ENCODE peak calls at places on chromosomes 3 and 15, in seven cellular contexts. One of them, this sample, is unnamed.

GRCh38 chr3:49740427-49740826 is 16.7 kb upstream of the GMPPB start:
- DNase-seq in mesendoderm: no peak
- DNase-seq in neuronal stem cell: no peak
- DNase-seq in IMR-90: no peak
- DNase-seq in trophoblast cell: no peak
- DNase-seq in H1: no peak
- DNase-seq in mesenchymal stem cell: no peak
- DNase-seq in this sample: no peak

GRCh38 chr3:62242846-62243245 is 130.5 kb downstream of the FEZF2 start:
- DNase-seq in mesendoderm: no peak
- DNase-seq in neuronal stem cell: peak
- DNase-seq in IMR-90: no peak
- DNase-seq in trophoblast cell: no peak
- DNase-seq in H1: no peak
- DNase-seq in mesenchymal stem cell: no peak
- DNase-seq in this sample: peak

GRCh38 chr15:68819451-68820204 is 1.1 kb downstream of the ANP32A start:
- DNase-seq in mesendoderm: peak
- DNase-seq in neuronal stem cell: peak
- DNase-seq in IMR-90: peak
- DNase-seq in trophoblast cell: peak
- DNase-seq in H1: no peak
- DNase-seq in mesenchymal stem cell: peak
- DNase-seq in this sample: peak

GRCh38 chr3:24683090-24683489 is 188.4 kb upstream of the THRB start:
- DNase-seq in mesendoderm: no peak
- DNase-seq in neuronal stem cell: no peak
- DNase-seq in IMR-90: peak
- DNase-seq in trophoblast cell: peak
- DNase-seq in H1: no peak
- DNase-seq in mesenchymal stem cell: peak
- DNase-seq in this sample: no peak

GRCh38 chr3:127033786-127034185 is 50.9 kb downstream of the PLXNA1 start:
- DNase-seq in mesendoderm: no peak
- DNase-seq in neuronal stem cell: no peak
- DNase-seq in IMR-90: no peak
- DNase-seq in trophoblast cell: no peak
- DNase-seq in H1: no peak
- DNase-seq in mesenchymal stem cell: no peak
- DNase-seq in this sample: no peak

GRCh38 chr3:145767909-145768308 is 393.1 kb downstream of the PLOD2 start:
- DNase-seq in mesendoderm: no peak
- DNase-seq in neuronal stem cell: no peak
- DNase-seq in IMR-90: no peak
- DNase-seq in trophoblast cell: no peak
- DNase-seq in H1: no peak
- DNase-seq in mesenchymal stem cell: peak
- DNase-seq in this sample: no peak

GRCh38 chr15:67825880-67826716 is 789 bp downstream of the SKOR1 start:
- DNase-seq in mesendoderm: no peak
- DNase-seq in neuronal stem cell: no peak
- DNase-seq in IMR-90: no peak
- DNase-seq in trophoblast cell: no peak
- DNase-seq in H1: no peak
- DNase-seq in mesenchymal stem cell: no peak
- DNase-seq in this sample: peak

GRCh38 chr3:143643905-143644304 is 204.4 kb downstream of the SLC9A9 start:
- DNase-seq in mesendoderm: no peak
- DNase-seq in neuronal stem cell: no peak
- DNase-seq in IMR-90: no peak
- DNase-seq in trophoblast cell: no peak
- DNase-seq in H1: no peak
- DNase-seq in mesenchymal stem cell: no peak
- DNase-seq in this sample: no peak

DNA sequence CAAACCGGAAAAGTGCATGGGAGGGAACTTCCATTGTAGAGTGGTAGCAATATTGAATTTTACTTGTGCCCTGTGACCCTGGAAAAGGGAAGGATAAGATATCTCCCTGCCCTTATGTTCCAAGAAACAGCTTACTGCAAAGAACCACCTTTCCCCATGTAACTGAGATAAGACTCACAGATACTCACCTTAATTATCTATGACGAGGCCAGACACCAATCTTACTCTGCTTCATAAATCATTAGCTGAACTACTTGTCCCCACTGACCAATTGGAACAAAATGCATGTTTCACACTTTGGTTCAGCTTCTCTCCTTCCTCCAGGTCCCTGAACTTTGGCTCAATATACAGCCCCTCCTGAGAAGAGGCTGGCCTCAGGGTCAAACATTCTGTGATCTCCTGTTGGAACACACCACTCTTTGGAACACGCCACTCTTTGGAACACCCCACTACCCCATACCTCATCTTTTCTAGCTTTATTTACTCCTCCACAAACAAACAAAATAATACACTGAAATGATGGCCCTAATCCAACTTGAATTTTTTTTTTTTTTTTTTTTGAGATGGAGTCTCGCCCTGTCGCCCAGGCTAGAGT is 6.9 kb upstream of the TOPAZ1 start:
- DNase-seq in mesendoderm: no peak
- DNase-seq in neuronal stem cell: no peak
- DNase-seq in IMR-90: no peak
- DNase-seq in trophoblast cell: no peak
- DNase-seq in H1: no peak
- DNase-seq in mesenchymal stem cell: no peak
- DNase-seq in this sample: no peak
- H2BK5ac ChIP-seq in mesendoderm: no peak
- H2BK5ac ChIP-seq in neuronal stem cell: no peak
- H2BK5ac ChIP-seq in IMR-90: no peak
- H2BK5ac ChIP-seq in trophoblast cell: no peak
- H2BK5ac ChIP-seq in H1: no peak
- H2BK5ac ChIP-seq in mesenchymal stem cell: no peak
- H2BK5ac ChIP-seq in this sample: no peak

GRCh38 chr3:48258530-48258929 is 17.6 kb downstream of the ZNF589 start:
- DNase-seq in mesendoderm: no peak
- DNase-seq in neuronal stem cell: no peak
- DNase-seq in IMR-90: no peak
- DNase-seq in trophoblast cell: no peak
- DNase-seq in H1: no peak
- DNase-seq in mesenchymal stem cell: no peak
- DNase-seq in this sample: no peak
- H2BK5ac ChIP-seq in mesendoderm: no peak
- H2BK5ac ChIP-seq in neuronal stem cell: no peak
- H2BK5ac ChIP-seq in IMR-90: no peak
- H2BK5ac ChIP-seq in trophoblast cell: no peak
- H2BK5ac ChIP-seq in H1: no peak
- H2BK5ac ChIP-seq in mesenchymal stem cell: no peak
- H2BK5ac ChIP-seq in this sample: no peak

DNA sequence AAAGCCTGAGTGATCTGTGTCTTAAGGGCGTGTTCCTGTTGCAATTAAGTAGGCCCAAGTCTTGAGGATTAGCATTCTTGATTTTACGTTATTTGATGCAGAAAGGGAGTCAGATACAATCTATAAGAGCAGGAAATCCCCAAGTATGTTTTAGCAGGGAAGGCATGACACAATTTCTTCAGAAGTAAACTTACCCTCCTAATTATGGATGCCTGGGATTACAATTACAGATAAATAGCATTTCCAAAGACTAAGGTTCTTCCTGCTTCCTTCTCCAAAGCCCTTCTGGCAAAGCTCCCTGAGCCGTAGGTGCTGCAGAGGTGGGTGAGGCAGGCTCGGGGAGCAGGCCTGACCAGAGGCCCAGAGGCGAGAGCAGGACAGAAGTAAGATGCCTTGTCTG is 34.9 kb upstream of the ST6GAL1 start:
- DNase-seq in mesendoderm: no peak
- DNase-seq in neuronal stem cell: no peak
- DNase-seq in IMR-90: no peak
- DNase-seq in trophoblast cell: no peak
- DNase-seq in H1: no peak
- DNase-seq in mesenchymal stem cell: no peak
- DNase-seq in this sample: no peak
- H2BK5ac ChIP-seq in mesendoderm: no peak
- H2BK5ac ChIP-seq in neuronal stem cell: no peak
- H2BK5ac ChIP-seq in IMR-90: no peak
- H2BK5ac ChIP-seq in trophoblast cell: no peak
- H2BK5ac ChIP-seq in H1: no peak
- H2BK5ac ChIP-seq in mesenchymal stem cell: no peak
- H2BK5ac ChIP-seq in this sample: no peak

GRCh38 chr3:10501664-10502052 is 3.7 kb downstream of the ATP2B2 start:
- DNase-seq in mesendoderm: no peak
- DNase-seq in neuronal stem cell: no peak
- DNase-seq in IMR-90: no peak
- DNase-seq in trophoblast cell: no peak
- DNase-seq in H1: no peak
- DNase-seq in mesenchymal stem cell: no peak
- DNase-seq in this sample: no peak
- H2BK5ac ChIP-seq in mesendoderm: no peak
- H2BK5ac ChIP-seq in neuronal stem cell: no peak
- H2BK5ac ChIP-seq in IMR-90: no peak
- H2BK5ac ChIP-seq in trophoblast cell: no peak
- H2BK5ac ChIP-seq in H1: no peak
- H2BK5ac ChIP-seq in mesenchymal stem cell: no peak
- H2BK5ac ChIP-seq in this sample: no peak

GRCh38 chr3:125440970-125441369 is 65.8 kb upstream of the ZNF148 start:
- DNase-seq in mesendoderm: no peak
- DNase-seq in neuronal stem cell: no peak
- DNase-seq in IMR-90: no peak
- DNase-seq in trophoblast cell: no peak
- DNase-seq in H1: no peak
- DNase-seq in mesenchymal stem cell: no peak
- DNase-seq in this sample: no peak

GRCh38 chr3:125440559-125440955 is 65.4 kb upstream of the ZNF148 start:
- DNase-seq in mesendoderm: peak
- DNase-seq in neuronal stem cell: no peak
- DNase-seq in IMR-90: no peak
- DNase-seq in trophoblast cell: no peak
- DNase-seq in H1: no peak
- DNase-seq in mesenchymal stem cell: no peak
- DNase-seq in this sample: no peak

GRCh38 chr3:125443923-125444322 is 68.8 kb upstream of the ZNF148 start:
- DNase-seq in mesendoderm: no peak
- DNase-seq in neuronal stem cell: no peak
- DNase-seq in IMR-90: peak
- DNase-seq in trophoblast cell: peak
- DNase-seq in H1: no peak
- DNase-seq in mesenchymal stem cell: peak
- DNase-seq in this sample: no peak
- H2BK5ac ChIP-seq in mesendoderm: no peak
- H2BK5ac ChIP-seq in neuronal stem cell: no peak
- H2BK5ac ChIP-seq in IMR-90: peak
- H2BK5ac ChIP-seq in trophoblast cell: no peak
- H2BK5ac ChIP-seq in H1: no peak
- H2BK5ac ChIP-seq in mesenchymal stem cell: no peak
- H2BK5ac ChIP-seq in this sample: no peak

GRCh38 chr3:98594630-98594961 is 1.2 kb upstream of the CPOX start:
- DNase-seq in mesendoderm: no peak
- DNase-seq in neuronal stem cell: no peak
- DNase-seq in IMR-90: no peak
- DNase-seq in trophoblast cell: no peak
- DNase-seq in H1: no peak
- DNase-seq in mesenchymal stem cell: no peak
- DNase-seq in this sample: no peak
- H2BK5ac ChIP-seq in mesendoderm: no peak
- H2BK5ac ChIP-seq in neuronal stem cell: no peak
- H2BK5ac ChIP-seq in IMR-90: no peak
- H2BK5ac ChIP-seq in trophoblast cell: no peak
- H2BK5ac ChIP-seq in H1: no peak
- H2BK5ac ChIP-seq in mesenchymal stem cell: no peak
- H2BK5ac ChIP-seq in this sample: no peak

GRCh38 chr3:195699148-195699771 is 21.5 kb upstream of the MUC20 start:
- DNase-seq in mesendoderm: no peak
- DNase-seq in neuronal stem cell: no peak
- DNase-seq in IMR-90: peak
- DNase-seq in trophoblast cell: no peak
- DNase-seq in H1: no peak
- DNase-seq in mesenchymal stem cell: no peak
- DNase-seq in this sample: no peak

GRCh38 chr3:195700319-195700718 is 20.5 kb upstream of the MUC20 start:
- DNase-seq in mesendoderm: no peak
- DNase-seq in neuronal stem cell: no peak
- DNase-seq in IMR-90: no peak
- DNase-seq in trophoblast cell: no peak
- DNase-seq in H1: no peak
- DNase-seq in mesenchymal stem cell: no peak
- DNase-seq in this sample: no peak

GRCh38 chr3:195703776-195704175 is 17.0 kb upstream of the MUC20 start:
- DNase-seq in mesendoderm: no peak
- DNase-seq in neuronal stem cell: no peak
- DNase-seq in IMR-90: no peak
- DNase-seq in trophoblast cell: no peak
- DNase-seq in H1: no peak
- DNase-seq in mesenchymal stem cell: no peak
- DNase-seq in this sample: no peak

GRCh38 chr3:195699860-195700259 is 20.9 kb upstream of the MUC20 start:
- DNase-seq in mesendoderm: no peak
- DNase-seq in neuronal stem cell: no peak
- DNase-seq in IMR-90: no peak
- DNase-seq in trophoblast cell: no peak
- DNase-seq in H1: no peak
- DNase-seq in mesenchymal stem cell: no peak
- DNase-seq in this sample: no peak

DNA sequence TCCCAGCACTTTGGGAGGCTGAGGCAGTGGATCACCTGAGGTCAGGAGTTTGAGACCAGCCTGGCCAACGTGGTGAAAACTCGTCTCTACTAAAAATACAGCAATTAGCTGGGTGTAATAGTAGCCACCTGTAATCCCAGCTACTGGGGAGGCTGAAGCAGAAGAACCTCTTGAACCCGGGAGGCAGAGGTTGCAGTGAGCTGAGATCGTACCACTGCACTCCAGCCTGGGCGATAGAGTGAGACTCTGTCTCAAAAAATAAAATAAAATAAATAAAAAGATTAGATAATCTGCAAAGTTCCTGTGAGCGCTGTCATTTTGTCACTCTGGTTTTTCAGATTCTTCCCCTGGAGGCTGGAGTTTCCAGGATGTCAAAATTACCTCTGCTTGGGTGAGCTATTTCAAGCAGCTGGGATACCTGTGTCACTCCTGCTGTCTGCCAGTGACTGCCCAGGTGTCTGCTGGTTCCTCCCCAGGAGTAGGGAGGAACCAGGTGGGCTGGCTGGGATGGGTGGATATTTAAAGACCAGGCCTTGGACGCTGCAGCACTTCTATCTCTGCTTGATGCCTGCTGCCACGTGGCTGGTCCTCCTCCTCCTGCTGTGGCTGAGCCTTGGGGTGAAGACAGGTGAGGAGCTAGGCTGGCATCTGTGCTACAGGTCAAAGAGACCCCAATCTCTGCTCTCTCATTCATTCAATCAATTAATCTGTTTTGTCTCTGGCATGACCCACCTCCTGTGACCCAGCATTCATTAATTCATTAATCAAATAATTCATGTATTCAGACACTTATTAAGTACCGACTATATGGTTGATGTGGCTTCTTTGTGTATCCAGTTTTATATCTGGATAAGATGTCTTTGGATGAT is 19.5 kb upstream of the MUC20 start:
- DNase-seq in mesendoderm: no peak
- DNase-seq in neuronal stem cell: no peak
- DNase-seq in IMR-90: no peak
- DNase-seq in trophoblast cell: peak
- DNase-seq in H1: no peak
- DNase-seq in mesenchymal stem cell: no peak
- DNase-seq in this sample: no peak
- H2BK5ac ChIP-seq in mesendoderm: no peak
- H2BK5ac ChIP-seq in neuronal stem cell: no peak
- H2BK5ac ChIP-seq in IMR-90: no peak
- H2BK5ac ChIP-seq in trophoblast cell: no peak
- H2BK5ac ChIP-seq in H1: no peak
- H2BK5ac ChIP-seq in mesenchymal stem cell: no peak
- H2BK5ac ChIP-seq in this sample: no peak

This sample was measured in H9.